ENCODE peak calls at places on chromosomes 3 and 15, in four cellular contexts. G, O, C and V are unnamed samples.

GRCh38 chr3:40379674-40380306 is 7.2 kb upstream of the ENTPD3 start:
- DNase-seq in C (no peak), O (no peak), G (no peak), V (no peak)

GRCh38 chr3:177881330-177881729 is 654.9 kb upstream of the KCNMB2 start:
- DNase-seq in O (no peak), C (no peak), G (no peak), V (no peak)

GRCh38 chr3:140359198-140359995 is 318.5 kb upstream of the TRIM42 start:
- DNase-seq in G (no peak), O (no peak), C (no peak), V (no peak)

GRCh38 chr3:126340943-126341754 is 16.1 kb downstream of the KLF15 start:
- DNase-seq in C (peak; percentile 47), O (no peak), G (no peak), V (no peak)

GRCh38 chr3:169244119-169244864 is 419.2 kb downstream of the MECOM start:
- DNase-seq in O (no peak), G (no peak), C (no peak), V (no peak)

GRCh38 chr3:39013289-39013688 is 38.5 kb downstream of the SCN11A start:
- DNase-seq in G (no peak), C (no peak), O (no peak), V (no peak)

GRCh38 chr15:38073278-38073930 is 139.0 kb downstream of the TMCO5A start:
- DNase-seq in C (peak; percentile 43), G (no peak), O (no peak), V (no peak)

GRCh38 chr3:147431746-147432145 is 22.6 kb downstream of the ZIC1 start:
- DNase-seq in O (no peak), G (no peak), C (no peak), V (no peak)

GRCh38 chr3:27535809-27536392 is 51.7 kb upstream of the SLC4A7 start:
- DNase-seq in C (no peak), O (no peak), G (no peak), V (no peak)

GRCh38 chr15:51128701-51129100 is 34.0 kb upstream of the TNFAIP8L3 start:
- DNase-seq in G (no peak), O (no peak), C (no peak), V (no peak)

GRCh38 chr15:95843241-95843851 is 487.2 kb upstream of the NR2F2 start:
- DNase-seq in O (no peak), G (no peak), C (no peak), V (no peak)

GRCh38 chr3:197394464-197395321 is 96.3 kb upstream of the DLG1 start:
- DNase-seq in G (peak; percentile 33), O (peak; percentile 96), C (no peak), V (no peak)

GRCh38 chr3:55313701-55314100 is 173.4 kb downstream of the WNT5A start:
- DNase-seq in C (no peak), G (no peak), O (no peak), V (no peak)

GRCh38 chr3:126358038-126358815 is 1.0 kb upstream of the KLF15 start:
- DNase-seq in C (no peak), G (no peak), O (no peak), V (peak; percentile 36)

GRCh38 chr3:105503191-105503593 is 136.5 kb downstream of the ALCAM start:
- DNase-seq in G (no peak), O (no peak), C (peak; percentile 95), V (no peak)

GRCh38 chr3:71066849-71067261 is 516.7 kb downstream of the FOXP1 start:
- DNase-seq in C (no peak), O (no peak), G (no peak), V (no peak)

GRCh38 chr3:161273589-161274218 is 52.6 kb downstream of the NMD3 start:
- DNase-seq in C (peak; percentile 28), O (no peak), G (no peak), V (no peak)

GRCh38 chr3:31114929-31115283 is 220.4 kb upstream of the GADL1 start:
- DNase-seq in O (no peak), C (no peak), G (no peak), V (no peak)

GRCh38 chr3:150202696-150203095 is 205.4 kb upstream of the TSC22D2 start:
- DNase-seq in G (no peak), O (no peak), C (no peak), V (no peak)

GRCh38 chr3:186526256-186526606 is 17.9 kb downstream of the CRYGS start:
- DNase-seq in G (no peak), C (no peak), O (no peak), V (no peak)

GRCh38 chr3:15932348-15933300 is 134.8 kb upstream of the ANKRD28 start:
- DNase-seq in C (no peak), G (no peak), O (no peak), V (no peak)

GRCh38 chr3:12558706-12559105 is 1.8 kb downstream of the MKRN2 start:
- DNase-seq in C (no peak), O (no peak), G (no peak), V (no peak)

GRCh38 chr3:12557472-12558105 is 702 bp downstream of the MKRN2 start:
- DNase-seq in C (peak; percentile 49), O (no peak), G (no peak), V (no peak)

GRCh38 chr3:12556723-12557471 is at the start of gene MKRN2:
- DNase-seq in G (peak; percentile 92), C (peak; percentile 64), O (peak; percentile 33), V (peak; percentile 87)

GRCh38 chr3:12553921-12554391 is 2.9 kb upstream of the MKRN2 start:
- DNase-seq in G (no peak), C (no peak), O (no peak), V (peak; percentile 30)

GRCh38 chr3:12556243-12556722 is 604 bp upstream of the MKRN2 start:
- DNase-seq in G (no peak), C (no peak), O (no peak), V (no peak)
- TF ChIP-seq FOXK2 in G (peak; percentile 22), C (no peak), O (no peak), V (no peak)

DNA sequence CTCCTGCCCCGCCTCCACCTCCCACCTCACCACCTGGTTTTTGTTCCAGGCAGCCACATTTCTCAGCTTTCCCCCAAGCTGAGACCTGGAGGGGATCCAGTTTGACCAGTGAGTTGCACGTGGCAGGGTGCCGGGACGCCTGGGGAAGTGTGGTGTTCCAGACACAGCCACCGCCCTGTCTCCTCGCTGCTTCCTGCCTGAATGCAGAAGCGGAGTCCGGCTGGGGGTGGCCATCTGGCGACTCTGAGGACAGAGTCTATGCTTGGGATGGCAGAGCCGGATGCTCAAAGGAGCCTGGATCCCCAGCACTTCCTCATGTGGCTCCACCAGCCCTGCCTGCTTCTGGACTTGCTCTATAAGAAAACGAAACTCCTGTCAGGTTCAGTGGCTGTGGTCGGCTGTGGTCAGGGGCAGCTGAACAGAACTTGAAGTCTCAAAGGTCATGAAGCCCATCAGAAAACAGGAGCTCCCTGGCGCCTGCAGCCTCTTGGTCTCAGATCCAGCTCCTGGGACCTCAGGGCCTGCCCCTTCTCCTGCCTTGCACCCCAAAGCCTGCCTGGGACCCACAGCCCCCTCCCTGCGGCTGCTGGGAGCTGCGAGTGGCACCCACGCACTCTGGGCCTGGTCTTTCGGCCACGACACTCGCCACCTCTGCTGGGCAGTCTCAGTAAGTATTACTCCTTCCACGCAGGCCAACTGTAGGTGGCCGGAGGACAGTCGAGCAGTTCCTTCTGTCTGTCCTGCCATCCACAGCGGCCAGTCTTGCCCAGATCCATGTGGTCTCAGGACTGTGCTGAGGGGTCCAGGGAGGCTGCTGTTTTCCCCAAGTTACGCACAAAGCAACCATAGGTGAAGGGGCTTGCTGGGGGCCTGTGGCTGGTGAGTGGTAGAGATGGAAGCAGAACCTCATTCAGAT is 112.8 kb upstream of the MEF2A start:
- DNase-seq in G (no peak), O (peak; percentile 60), C (peak; percentile 30), V (no peak)
- TF ChIP-seq BHLHE40 in G (no peak), O (peak; percentile 63), C (no peak), V (no peak)

GRCh38 chr15:71055461-71055860 is 59.8 kb upstream of the THSD4 start:
- DNase-seq in O (no peak), C (no peak), G (no peak), V (no peak)
- TF ChIP-seq FOXM1 in O (no peak), C (no peak), G (no peak), V (no peak)

GRCh38 chr15:92463826-92464225 is 70.1 kb downstream of the ST8SIA2 start:
- DNase-seq in G (no peak), C (no peak), O (no peak), V (no peak)
- TF ChIP-seq FOXK2 in G (no peak), C (no peak), O (no peak), V (no peak)

GRCh38 chr15:90808517-90808939 is 59.9 kb upstream of the FURIN start:
- DNase-seq in G (no peak), C (no peak), O (no peak), V (no peak)
- TF ChIP-seq BHLHE40 in G (no peak), C (no peak), O (no peak), V (no peak)

DNA sequence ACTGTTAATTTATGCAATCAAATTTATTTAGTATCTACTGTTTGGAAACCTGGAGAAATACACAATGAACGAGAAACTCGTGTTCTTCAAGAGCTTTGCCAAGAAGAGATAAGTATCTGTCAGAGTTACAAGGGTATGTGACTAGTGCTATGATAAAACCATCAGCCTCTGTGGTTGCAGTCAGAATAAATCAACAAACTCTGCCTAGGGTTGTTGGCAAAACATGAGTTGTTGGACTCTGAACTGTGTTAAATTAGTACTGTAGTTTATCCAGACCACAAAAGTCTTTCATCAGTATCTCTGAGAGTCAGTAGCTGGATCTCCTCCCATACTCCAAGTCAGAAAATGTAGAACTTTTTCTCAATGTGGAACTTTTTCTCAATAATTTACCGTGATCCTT is 918.4 kb downstream of the NAALADL2 start:
- DNase-seq in C (peak; percentile 0), O (no peak), G (no peak), V (no peak)
- TF ChIP-seq FOXM1 in C (no peak), O (no peak), G (no peak), V (no peak)